ENCODE peak calls at places on chromosomes 12 and 14, in four cellular contexts. Y, W, T and D are unnamed samples. For H3K9me3, the result is how much of the 10 kb centered on the place peaks cover.

GRCh38 chr12:107165581-107165980 is 72.2 kb upstream of the CRY1 start:
- DNase-seq in Y (no peak), W (no peak), T (no peak), D (no peak)

GRCh38 chr12:99611590-99611989 is 36.0 kb upstream of the GARIN6 start:
- DNase-seq in T (no peak), Y (no peak), W (no peak), D (no peak)

GRCh38 chr12:3607821-3608220 is 116.8 kb downstream of the PRMT8 start:
- DNase-seq in Y (no peak), T (no peak), W (no peak), D (no peak)

GRCh38 chr14:53921027-53921426 is 35.6 kb downstream of the BMP4 start:
- DNase-seq in T (no peak), W (no peak), Y (no peak), D (no peak)

GRCh38 chr14:56120091-56120632 is 2.0 kb downstream of the PELI2 start:
- DNase-seq in W (peak), Y (no peak), T (no peak), D (no peak)

GRCh38 chr12:39294712-39295111 is 148.2 kb downstream of the KIF21A start:
- DNase-seq in Y (no peak), T (no peak), W (no peak), D (no peak)

GRCh38 chr14:96423446-96424103 is 31.6 kb downstream of the AK7 start:
- DNase-seq in W (no peak), T (no peak), Y (no peak), D (no peak)

GRCh38 chr12:81722004-81722403 is 37.1 kb downstream of the PPFIA2 start:
- DNase-seq in T (no peak), W (no peak), Y (no peak), D (no peak)

GRCh38 chr14:56846970-56847928 is 37.0 kb upstream of the OTX2 start:
- DNase-seq in W (no peak), Y (no peak), T (no peak), D (no peak)

DNA sequence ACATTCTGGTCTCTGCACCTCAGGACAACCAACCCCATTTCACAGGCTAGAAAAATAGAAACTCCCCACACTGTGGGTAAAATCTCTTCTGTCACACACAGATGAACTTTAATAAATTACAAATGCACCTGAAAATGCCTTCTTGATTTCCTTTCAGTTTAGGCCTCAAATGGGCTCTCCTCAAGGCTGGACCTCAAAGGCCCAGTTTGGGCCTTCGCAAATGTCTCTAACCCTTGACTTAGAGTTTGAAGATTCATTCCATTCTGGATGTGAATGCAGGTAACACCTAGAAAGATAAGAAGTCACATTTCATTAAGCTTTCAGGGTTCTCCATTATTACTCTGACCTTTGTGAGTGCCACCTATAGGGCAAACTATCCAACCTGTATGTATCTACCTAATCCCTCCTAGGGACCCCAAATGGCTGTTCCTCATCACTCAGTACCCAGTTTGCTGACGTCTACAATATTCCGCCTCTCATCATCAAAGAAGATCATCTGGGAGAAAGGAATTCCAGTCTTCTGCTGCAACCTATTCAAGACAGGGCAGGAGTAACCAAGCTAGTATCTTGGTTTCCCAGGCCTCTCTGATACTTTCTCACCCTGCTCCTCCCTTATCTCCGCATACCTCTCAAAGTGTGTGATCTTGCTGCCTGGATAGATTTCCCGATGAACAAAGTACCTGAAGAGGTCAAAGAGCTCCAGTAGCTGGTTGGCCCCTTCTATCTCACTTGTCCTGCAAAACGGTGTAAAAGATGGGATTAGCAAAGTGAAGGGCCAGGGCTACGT is 771 bp upstream of the CHMP4A start:
- DNase-seq in T (no peak), Y (no peak), W (no peak), D (no peak)
- TF ChIP-seq CTCF in T (no peak), Y (no peak), W (no peak), D (no peak)

DNA sequence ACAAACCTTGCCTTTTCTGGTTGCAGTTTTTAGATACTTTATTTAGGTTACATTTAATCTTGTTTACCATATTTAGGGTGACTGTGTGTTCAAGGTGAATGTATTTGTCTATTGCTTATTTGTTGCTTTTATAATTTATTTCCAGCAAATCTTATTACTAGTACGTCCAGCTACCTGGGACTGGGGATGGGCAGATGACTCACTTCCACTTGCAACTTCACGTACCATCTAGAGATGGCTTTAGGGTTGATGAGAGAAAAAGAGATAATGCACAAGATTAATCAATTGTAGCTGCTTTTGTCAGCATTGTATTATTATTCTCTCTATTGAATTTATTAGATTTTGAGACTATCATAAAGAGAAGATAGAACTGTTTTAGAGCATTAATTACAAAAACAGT is 5.1 kb downstream of the MIPOL1 start:
- DNase-seq in Y (no peak), W (no peak), T (no peak), D (no peak)
- H3K4me3 ChIP-seq in Y (no peak), W (no peak), T (no peak), D (no peak)

GRCh38 chr14:105927661-105928060 is 401.3 kb downstream of the TMEM121 start:
- DNase-seq in W (no peak), Y (no peak), T (peak), D (no peak)

GRCh38 chr14:105924951-105925591 is 398.7 kb downstream of the TMEM121 start:
- DNase-seq in W (peak), T (no peak), Y (no peak), D (no peak)

GRCh38 chr14:105925615-105926414 is 399.4 kb downstream of the TMEM121 start:
- DNase-seq in Y (no peak), T (no peak), W (peak), D (no peak)

GRCh38 chr14:105927094-105927475 is 400.7 kb downstream of the TMEM121 start:
- DNase-seq in W (no peak), Y (no peak), T (no peak), D (no peak)

DNA sequence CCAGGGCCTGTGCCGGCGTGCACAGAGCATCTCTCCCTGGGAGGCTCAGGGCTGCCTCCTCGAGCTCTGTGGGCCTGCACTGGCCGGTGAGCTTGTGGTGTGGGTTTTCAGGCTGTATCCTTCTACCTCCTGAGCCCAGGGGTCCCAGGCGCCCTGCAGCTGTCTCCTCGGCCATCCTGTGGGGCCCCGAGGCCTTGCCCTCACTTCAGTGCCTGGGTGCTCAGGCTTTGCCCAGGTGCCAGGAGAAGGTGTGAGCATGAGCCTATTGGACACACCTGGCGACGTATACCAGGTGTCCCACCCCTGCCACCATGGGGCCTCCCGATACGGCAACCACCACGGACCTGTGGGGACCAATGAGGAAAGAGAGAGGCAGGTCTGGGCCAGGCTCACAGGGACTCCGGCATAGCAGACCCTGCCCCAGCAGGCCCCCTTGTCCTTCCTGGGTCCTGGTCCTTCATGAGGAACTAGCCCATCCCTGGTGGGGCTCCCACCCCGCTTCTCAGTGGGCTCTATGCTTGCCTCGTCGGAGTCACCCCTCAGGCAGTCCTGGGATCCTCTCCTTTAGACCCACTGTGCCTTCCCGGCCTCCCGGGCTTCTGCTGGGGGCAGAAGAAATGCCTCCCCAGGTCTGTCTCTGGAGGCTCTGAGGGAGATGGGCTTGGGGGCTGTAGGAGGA is 400.2 kb downstream of the TMEM121 start:
- DNase-seq in Y (no peak), W (no peak), T (peak), D (no peak)
- H3K9me3 ChIP-seq in Y (under half), W (under half), T (under half), D (under half)

GRCh38 chr12:128190614-128191013 is 76.4 kb upstream of the TMEM132C start:
- DNase-seq in Y (no peak), T (no peak), W (no peak), D (no peak)
- TF ChIP-seq CTCF in Y (no peak), T (no peak), W (no peak), D (no peak)

GRCh38 chr14:100669011-100669412 is 57.7 kb upstream of the DLK1 start:
- DNase-seq in T (no peak), W (no peak), Y (no peak), D (no peak)
- H3K4me3 ChIP-seq in T (no peak), W (no peak), Y (no peak), D (no peak)

GRCh38 chr12:131345521-131346436 is 365.1 kb upstream of the SFSWAP start:
- DNase-seq in Y (no peak), T (no peak), W (no peak), D (no peak)
- H3K9me3 ChIP-seq in Y (under half), T (under half), W (under half), D (under half)

GRCh38 chr12:12943589-12944260 is 8.2 kb downstream of the GPRC5D start:
- DNase-seq in W (no peak), Y (no peak), T (no peak), D (no peak)
- TF ChIP-seq CTCF in W (no peak), Y (no peak), T (no peak), D (no peak)

GRCh38 chr12:47216150-47216677 is 136.5 kb upstream of the AMIGO2 start:
- DNase-seq in Y (no peak), T (peak), W (no peak), D (no peak)

GRCh38 chr12:47214771-47215170 is 135.0 kb upstream of the AMIGO2 start:
- DNase-seq in W (no peak), Y (no peak), T (no peak), D (no peak)

GRCh38 chr12:47219243-47219642 is 139.5 kb upstream of the AMIGO2 start:
- DNase-seq in T (no peak), W (no peak), Y (no peak), D (no peak)

GRCh38 chr12:47221256-47222023 is 141.7 kb upstream of the AMIGO2 start:
- DNase-seq in Y (no peak), W (no peak), T (no peak), D (no peak)

GRCh38 chr12:47218191-47218654 is 138.5 kb upstream of the AMIGO2 start:
- DNase-seq in T (no peak), W (no peak), Y (no peak), D (no peak)
- H3K4me3 ChIP-seq in T (peak), W (no peak), Y (no peak), D (peak)

GRCh38 chr14:71133296-71133695 is 226.0 kb downstream of the PCNX1 start:
- DNase-seq in T (no peak), W (no peak), Y (no peak), D (no peak)
- H3K9me3 ChIP-seq in T (under half), W (under half), Y (under half), D (under half)

DNA sequence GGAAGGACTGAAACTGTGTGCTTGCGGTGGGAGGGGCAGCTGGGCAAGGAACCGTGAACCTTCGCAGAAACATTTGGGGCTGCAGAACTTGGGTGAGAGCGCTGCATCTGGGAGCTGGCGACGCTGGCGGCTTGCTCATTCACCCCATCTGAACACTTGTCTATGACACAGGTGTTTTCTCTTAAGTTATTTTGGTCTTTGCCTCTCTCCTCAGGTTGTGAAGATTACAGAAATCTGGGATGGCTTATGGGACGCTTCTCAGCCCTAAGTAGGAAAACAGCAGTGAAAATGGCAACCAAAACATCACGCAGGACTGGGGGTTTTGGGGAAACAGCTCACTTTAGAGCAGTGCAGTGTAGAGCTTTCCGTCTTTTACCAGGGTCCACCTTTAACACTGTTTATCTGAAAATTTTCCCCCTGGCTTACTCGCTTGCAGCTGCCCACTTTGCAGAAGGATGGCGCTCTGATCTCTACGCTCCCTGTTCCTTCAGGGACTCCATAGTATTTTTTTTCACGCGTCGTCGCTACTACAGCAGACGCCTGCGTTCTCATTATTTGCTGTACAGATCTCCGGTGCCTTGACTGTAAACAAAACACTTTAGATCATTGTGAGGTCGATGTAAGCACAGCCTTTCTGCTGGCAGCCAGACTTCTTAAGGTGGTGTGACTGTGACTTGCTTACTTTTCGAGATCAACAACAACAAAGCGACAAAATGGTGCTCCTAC is 2.7 kb upstream of the CDKN1B start:
- DNase-seq in Y (no peak), W (no peak), T (peak), D (no peak)
- TF ChIP-seq CTCF in Y (no peak), W (no peak), T (no peak), D (peak)